ENCODE peak calls at places on chromosome 16, in four cellular contexts. K is HCT116, F is HepG2, N is SK-N-SH. S is an unnamed sample.

GRCh38 chr16:29182501-29182900 is 197.6 kb downstream of the LAT start:
- DNase-seq in N (no peak), K (no peak), F (no peak), S (no peak)

GRCh38 chr16:13148836-13149235 is 247.4 kb downstream of the SHISA9 start:
- DNase-seq in F (no peak), N (no peak), K (no peak), S (no peak)

GRCh38 chr16:87844374-87844733 is 25.0 kb downstream of the SLC7A5 start:
- DNase-seq in N (no peak), F (no peak), K (no peak), S (no peak)

GRCh38 chr16:642189-643049 is 791 bp downstream of the MCRIP2 start:
- DNase-seq in N (peak), F (peak), K (no peak), S (peak)

GRCh38 chr16:87680272-87680644 is 78.0 kb downstream of the JPH3 start:
- DNase-seq in N (no peak), F (no peak), K (no peak), S (no peak)

GRCh38 chr16:67951485-67951884 is 7.6 kb upstream of the LCAT start:
- DNase-seq in N (no peak), K (no peak), F (no peak), S (no peak)

GRCh38 chr16:67101683-67102082 is 8.1 kb upstream of the PHAF1 start:
- DNase-seq in F (no peak), N (no peak), K (no peak), S (no peak)

GRCh38 chr16:85420501-85421337 is 192.4 kb upstream of the GSE1 start:
- DNase-seq in K (peak), F (peak), N (peak), S (peak)

GRCh38 chr16:62170642-62171041 is 134.4 kb upstream of the CDH8 start:
- DNase-seq in F (no peak), K (no peak), N (no peak), S (no peak)

GRCh38 chr16:66881014-66881417 is 701 bp downstream of the PDP2 start:
- DNase-seq in F (no peak), N (no peak), K (no peak), S (no peak)

GRCh38 chr16:12903325-12904040 is 2.1 kb downstream of the SHISA9 start:
- DNase-seq in F (no peak), N (peak), K (no peak), S (no peak)

GRCh38 chr16:70466812-70467090 is 12.4 kb downstream of the FCSK start:
- DNase-seq in F (no peak), K (no peak), N (no peak), S (no peak)

GRCh38 chr16:10003486-10003885 is 178.7 kb downstream of the GRIN2A start:
- DNase-seq in N (no peak), F (no peak), K (no peak), S (no peak)

GRCh38 chr16:70730944-70731343 is 45.1 kb upstream of the MTSS2 start:
- DNase-seq in K (no peak), N (no peak), F (no peak), S (no peak)

DNA sequence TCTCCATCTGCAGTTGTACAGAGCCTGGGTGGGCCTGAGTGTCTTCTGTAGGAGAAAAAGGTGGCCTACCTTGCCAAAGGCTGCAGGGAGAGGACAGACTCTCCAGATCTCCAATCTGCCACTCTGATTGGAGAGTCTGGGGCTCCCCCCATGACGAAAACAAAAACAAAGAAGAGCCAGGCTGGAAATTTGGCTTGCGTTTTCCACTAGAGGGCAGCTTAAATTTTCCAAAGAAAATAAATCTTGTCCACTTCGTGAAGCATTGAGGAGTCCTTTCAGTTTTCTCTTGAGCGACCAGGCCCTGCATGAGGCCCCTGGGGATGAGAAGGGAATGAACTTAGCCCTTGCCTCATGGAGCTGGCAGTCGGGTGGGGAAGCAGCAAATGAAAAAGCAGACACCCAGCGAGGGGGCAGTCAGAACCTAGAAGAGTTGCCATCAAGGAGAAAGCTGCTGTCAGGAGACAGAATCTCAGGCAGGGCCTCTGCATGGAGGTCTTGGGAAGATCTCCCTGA is 8.2 kb upstream of the SHCBP1 start:
- DNase-seq in N (peak), F (peak), K (peak), S (peak)
- TF ChIP-seq JUND in N (no peak), F (no peak), K (no peak), S (no peak)

GRCh38 chr16:69017036-69017783 is 88.2 kb upstream of the HAS3 start:
- DNase-seq in K (peak), N (peak), F (no peak), S (no peak)

GRCh38 chr16:69014811-69015210 is 90.6 kb upstream of the HAS3 start:
- DNase-seq in K (no peak), N (no peak), F (no peak), S (no peak)

GRCh38 chr16:69013991-69014390 is 91.5 kb upstream of the HAS3 start:
- DNase-seq in F (no peak), K (no peak), N (no peak), S (no peak)

DNA sequence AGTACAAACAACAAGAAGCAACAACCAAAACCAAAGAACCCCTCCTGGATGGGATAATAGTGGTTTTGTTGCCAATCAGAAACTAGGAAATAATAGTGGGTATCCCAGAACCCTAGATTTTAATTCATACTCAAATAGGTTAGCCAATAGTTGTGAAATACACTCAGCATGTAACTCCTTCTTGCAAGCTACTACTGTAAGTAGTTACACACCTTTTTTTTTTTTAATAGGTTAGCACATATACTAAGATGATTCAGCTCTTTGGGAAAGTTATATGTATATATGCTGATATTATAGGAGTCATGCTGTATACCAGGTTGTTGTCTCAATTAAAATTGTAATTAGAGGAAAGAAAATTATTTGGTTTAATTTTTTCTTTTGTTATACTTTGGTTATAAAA is 92.5 kb upstream of the HAS3 start:
- DNase-seq in F (no peak), N (no peak), K (no peak), S (no peak)
- TF ChIP-seq JUND in F (no peak), N (no peak), K (no peak), S (no peak)

DNA sequence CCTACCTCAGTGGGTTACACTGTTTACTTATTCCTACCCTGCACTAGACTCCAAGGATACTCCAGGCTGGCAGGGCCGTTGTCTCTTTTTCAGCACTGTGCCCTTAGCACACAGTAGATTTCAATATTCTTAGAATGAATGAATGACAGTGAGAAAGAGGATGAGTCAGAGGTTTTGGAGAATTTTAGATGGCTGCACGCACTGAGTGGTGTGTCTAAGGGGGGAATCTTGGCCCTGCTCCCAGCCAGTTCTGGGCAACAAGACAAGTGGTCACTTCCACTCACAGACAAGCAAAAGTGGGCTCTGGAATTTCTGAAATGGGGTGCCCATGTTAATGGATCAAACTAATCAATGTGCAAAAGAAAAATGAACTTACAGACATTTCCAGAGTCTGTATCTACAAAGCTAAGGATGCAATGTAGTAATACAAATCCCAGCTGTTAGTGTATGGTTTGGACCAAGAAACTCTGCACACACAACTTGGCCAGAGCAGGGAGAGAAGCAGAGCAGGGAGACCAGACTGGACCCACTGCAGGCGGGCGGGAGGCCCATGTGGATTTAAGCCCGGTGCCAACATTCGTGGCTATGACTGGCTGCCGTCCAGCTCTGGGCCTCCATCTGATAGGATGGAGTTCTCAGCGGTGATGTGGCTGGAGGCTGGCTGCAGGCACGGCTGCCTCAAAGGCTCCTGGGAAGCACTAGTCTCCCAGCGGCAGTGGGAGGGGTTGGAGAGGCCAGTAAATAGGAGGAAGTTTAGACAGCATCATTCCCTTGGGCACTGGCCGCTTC is 95.6 kb upstream of the CDYL2 start:
- DNase-seq in F (peak), N (peak), K (no peak), S (peak)
- TF ChIP-seq JUND in F (no peak), N (peak), K (no peak), S (no peak)

DNA sequence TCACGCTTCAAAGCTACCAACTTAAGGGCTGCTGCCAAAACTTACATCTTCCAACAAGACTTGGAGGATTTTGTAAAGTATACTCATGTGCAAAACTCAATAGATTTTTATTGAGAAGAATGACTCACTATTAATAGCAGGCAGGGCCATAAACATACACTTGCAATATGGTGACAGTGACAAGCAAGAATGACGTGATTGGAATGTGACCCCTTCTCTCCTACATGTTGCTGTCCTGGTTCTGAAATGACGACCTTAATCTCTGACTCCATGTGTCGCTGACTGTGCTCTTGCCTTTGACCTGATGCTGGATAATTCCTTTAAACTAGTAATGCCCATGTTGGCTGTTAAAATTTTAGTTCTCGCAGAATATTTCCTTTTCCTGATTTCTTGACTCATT is 174.5 kb downstream of the PARN start:
- DNase-seq in N (no peak), F (peak), K (peak), S (no peak)
- TF ChIP-seq JUND in N (no peak), F (no peak), K (no peak), S (no peak)

GRCh38 chr16:46651305-46651704 is 30.1 kb upstream of the SHCBP1 start:
- DNase-seq in K (no peak), F (no peak), N (no peak), S (no peak)

GRCh38 chr16:46650224-46650623 is 29.0 kb upstream of the SHCBP1 start:
- DNase-seq in F (no peak), K (no peak), N (no peak), S (no peak)

GRCh38 chr16:46648656-46649055 is 27.5 kb upstream of the SHCBP1 start:
- DNase-seq in K (no peak), N (no peak), F (no peak), S (no peak)

DNA sequence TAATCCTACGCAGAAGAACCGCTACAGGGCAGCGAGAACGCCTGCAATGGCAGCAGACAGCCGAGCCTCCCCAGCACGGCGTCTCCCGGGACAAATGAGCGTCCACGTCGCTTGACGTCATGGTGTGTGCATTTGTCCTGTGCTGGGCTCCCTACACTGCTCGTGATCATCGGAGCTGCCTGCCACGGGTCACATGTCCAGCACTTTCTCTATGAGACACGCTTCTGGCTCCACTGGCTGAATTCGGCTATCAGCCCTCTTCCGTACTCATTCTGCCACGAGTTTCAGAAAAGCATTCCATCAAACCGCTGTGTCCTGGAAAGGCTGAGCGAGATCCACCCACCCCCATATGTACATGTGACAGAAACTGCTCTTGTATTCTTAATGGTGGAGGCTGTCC is 28.4 kb upstream of the SHCBP1 start:
- DNase-seq in K (no peak), N (no peak), F (no peak), S (no peak)
- TF ChIP-seq JUND in K (no peak), N (no peak), F (no peak), S (no peak)